ENCODE peak calls at places on chromosomes 3 and 15, in eight cellular contexts. One of them, this sample, is unnamed.

GRCh38 chr3:122188758-122189157 is 5.3 kb downstream of the CASR start:
- DNase-seq in activated B cell treated with CpG ODN at 0.5 μM for 24 hours: no peak
- DNase-seq in fibroblast of pulmonary artery: no peak
- DNase-seq in GM06990: no peak
- DNase-seq in K562: no peak
- DNase-seq in endothelial cell of umbilical vein: no peak
- DNase-seq in glutamatergic neuron: no peak
- DNase-seq in dorsolateral prefrontal cortex: no peak
- DNase-seq in this sample: no peak

GRCh38 chr3:46716461-46717441 is 918 bp downstream of the PRSS50 start:
- DNase-seq in K562: no peak
- DNase-seq in glutamatergic neuron: no peak
- DNase-seq in GM06990: no peak
- DNase-seq in endothelial cell of umbilical vein: no peak
- DNase-seq in fibroblast of pulmonary artery: no peak
- DNase-seq in activated B cell treated with CpG ODN at 0.5 μM for 24 hours: no peak
- DNase-seq in dorsolateral prefrontal cortex: peak; percentile 1
- DNase-seq in this sample: no peak

GRCh38 chr15:89087066-89087829 is 1.0 kb upstream of the ABHD2 start:
- DNase-seq in GM06990: no peak
- DNase-seq in fibroblast of pulmonary artery: no peak
- DNase-seq in K562: no peak
- DNase-seq in endothelial cell of umbilical vein: no peak
- DNase-seq in glutamatergic neuron: no peak
- DNase-seq in dorsolateral prefrontal cortex: no peak
- DNase-seq in activated B cell treated with CpG ODN at 0.5 μM for 24 hours: no peak
- DNase-seq in this sample: no peak

GRCh38 chr3:101509811-101510210 is 3.2 kb downstream of the SENP7 start:
- DNase-seq in endothelial cell of umbilical vein: peak; percentile 19
- DNase-seq in K562: no peak
- DNase-seq in fibroblast of pulmonary artery: peak; percentile 47
- DNase-seq in dorsolateral prefrontal cortex: no peak
- DNase-seq in activated B cell treated with CpG ODN at 0.5 μM for 24 hours: no peak
- DNase-seq in GM06990: no peak
- DNase-seq in glutamatergic neuron: no peak
- DNase-seq in this sample: no peak

GRCh38 chr3:15493436-15493835 is 28.1 kb downstream of the COLQ start:
- DNase-seq in glutamatergic neuron: no peak
- DNase-seq in activated B cell treated with CpG ODN at 0.5 μM for 24 hours: no peak
- DNase-seq in GM06990: no peak
- DNase-seq in fibroblast of pulmonary artery: no peak
- DNase-seq in dorsolateral prefrontal cortex: no peak
- DNase-seq in endothelial cell of umbilical vein: no peak
- DNase-seq in K562: no peak
- DNase-seq in this sample: no peak

GRCh38 chr3:172228041-172228440 is 188.7 kb downstream of the FNDC3B start:
- DNase-seq in GM06990: no peak
- DNase-seq in glutamatergic neuron: no peak
- DNase-seq in dorsolateral prefrontal cortex: no peak
- DNase-seq in endothelial cell of umbilical vein: no peak
- DNase-seq in K562: no peak
- DNase-seq in activated B cell treated with CpG ODN at 0.5 μM for 24 hours: no peak
- DNase-seq in fibroblast of pulmonary artery: no peak
- DNase-seq in this sample: no peak

GRCh38 chr15:33467816-33468163 is 157.0 kb downstream of the RYR3 start:
- DNase-seq in K562: no peak
- DNase-seq in glutamatergic neuron: no peak
- DNase-seq in GM06990: no peak
- DNase-seq in endothelial cell of umbilical vein: no peak
- DNase-seq in activated B cell treated with CpG ODN at 0.5 μM for 24 hours: no peak
- DNase-seq in fibroblast of pulmonary artery: no peak
- DNase-seq in dorsolateral prefrontal cortex: no peak
- DNase-seq in this sample: no peak

GRCh38 chr3:64266983-64267382 is 41.7 kb upstream of the PRICKLE2 start:
- DNase-seq in activated B cell treated with CpG ODN at 0.5 μM for 24 hours: no peak
- DNase-seq in dorsolateral prefrontal cortex: no peak
- DNase-seq in endothelial cell of umbilical vein: no peak
- DNase-seq in GM06990: no peak
- DNase-seq in glutamatergic neuron: no peak
- DNase-seq in fibroblast of pulmonary artery: peak; percentile 42
- DNase-seq in K562: no peak
- DNase-seq in this sample: no peak

GRCh38 chr15:47376190-47376589 is 341.1 kb upstream of the SEMA6D start:
- DNase-seq in endothelial cell of umbilical vein: no peak
- DNase-seq in fibroblast of pulmonary artery: no peak
- DNase-seq in GM06990: no peak
- DNase-seq in K562: no peak
- DNase-seq in glutamatergic neuron: no peak
- DNase-seq in activated B cell treated with CpG ODN at 0.5 μM for 24 hours: no peak
- DNase-seq in dorsolateral prefrontal cortex: no peak
- DNase-seq in this sample: no peak

GRCh38 chr3:125123906-125124305 is 68.1 kb upstream of the HEG1 start:
- DNase-seq in fibroblast of pulmonary artery: peak; percentile 89
- DNase-seq in GM06990: no peak
- DNase-seq in K562: no peak
- DNase-seq in glutamatergic neuron: no peak
- DNase-seq in activated B cell treated with CpG ODN at 0.5 μM for 24 hours: no peak
- DNase-seq in dorsolateral prefrontal cortex: no peak
- DNase-seq in endothelial cell of umbilical vein: no peak
- DNase-seq in this sample: no peak

GRCh38 chr3:140188285-140188684 is 253.3 kb downstream of the CLSTN2 start:
- DNase-seq in fibroblast of pulmonary artery: no peak
- DNase-seq in endothelial cell of umbilical vein: no peak
- DNase-seq in activated B cell treated with CpG ODN at 0.5 μM for 24 hours: no peak
- DNase-seq in glutamatergic neuron: no peak
- DNase-seq in K562: no peak
- DNase-seq in dorsolateral prefrontal cortex: no peak
- DNase-seq in GM06990: no peak
- DNase-seq in this sample: no peak

GRCh38 chr3:197989651-197990050 is 29.6 kb downstream of the LMLN start:
- DNase-seq in K562: no peak
- DNase-seq in activated B cell treated with CpG ODN at 0.5 μM for 24 hours: no peak
- DNase-seq in dorsolateral prefrontal cortex: no peak
- DNase-seq in fibroblast of pulmonary artery: no peak
- DNase-seq in glutamatergic neuron: no peak
- DNase-seq in endothelial cell of umbilical vein: no peak
- DNase-seq in GM06990: no peak
- DNase-seq in this sample: no peak

GRCh38 chr3:177338697-177339219 is 141.5 kb upstream of the TBL1XR1 start:
- DNase-seq in fibroblast of pulmonary artery: peak; percentile 85
- DNase-seq in activated B cell treated with CpG ODN at 0.5 μM for 24 hours: no peak
- DNase-seq in K562: peak; percentile 91
- DNase-seq in endothelial cell of umbilical vein: peak; percentile 52
- DNase-seq in GM06990: no peak
- DNase-seq in glutamatergic neuron: no peak
- DNase-seq in dorsolateral prefrontal cortex: no peak
- DNase-seq in this sample: no peak

GRCh38 chr3:154304936-154305335 is 19.4 kb downstream of the DHX36 start:
- DNase-seq in fibroblast of pulmonary artery: no peak
- DNase-seq in activated B cell treated with CpG ODN at 0.5 μM for 24 hours: no peak
- DNase-seq in endothelial cell of umbilical vein: no peak
- DNase-seq in K562: no peak
- DNase-seq in glutamatergic neuron: no peak
- DNase-seq in GM06990: no peak
- DNase-seq in dorsolateral prefrontal cortex: no peak
- DNase-seq in this sample: no peak

GRCh38 chr3:123083446-123084124 is 16.8 kb downstream of the PDIA5 start:
- DNase-seq in GM06990: no peak
- DNase-seq in glutamatergic neuron: no peak
- DNase-seq in dorsolateral prefrontal cortex: no peak
- DNase-seq in endothelial cell of umbilical vein: peak; percentile 53
- DNase-seq in fibroblast of pulmonary artery: peak; percentile 85
- DNase-seq in activated B cell treated with CpG ODN at 0.5 μM for 24 hours: no peak
- DNase-seq in K562: no peak
- DNase-seq in this sample: no peak

GRCh38 chr15:98485451-98485850 is 162.9 kb upstream of the IGF1R start:
- DNase-seq in glutamatergic neuron: no peak
- DNase-seq in activated B cell treated with CpG ODN at 0.5 μM for 24 hours: no peak
- DNase-seq in K562: no peak
- DNase-seq in GM06990: no peak
- DNase-seq in endothelial cell of umbilical vein: no peak
- DNase-seq in fibroblast of pulmonary artery: no peak
- DNase-seq in dorsolateral prefrontal cortex: no peak
- DNase-seq in this sample: no peak
- TF ChIP-seq CTCF in glutamatergic neuron: no peak
- TF ChIP-seq CTCF in activated B cell treated with CpG ODN at 0.5 μM for 24 hours: no peak
- TF ChIP-seq CTCF in K562: no peak
- TF ChIP-seq CTCF in GM06990: no peak
- TF ChIP-seq CTCF in endothelial cell of umbilical vein: no peak
- TF ChIP-seq CTCF in fibroblast of pulmonary artery: no peak
- TF ChIP-seq CTCF in dorsolateral prefrontal cortex: no peak
- TF ChIP-seq CTCF in this sample: no peak

DNA sequence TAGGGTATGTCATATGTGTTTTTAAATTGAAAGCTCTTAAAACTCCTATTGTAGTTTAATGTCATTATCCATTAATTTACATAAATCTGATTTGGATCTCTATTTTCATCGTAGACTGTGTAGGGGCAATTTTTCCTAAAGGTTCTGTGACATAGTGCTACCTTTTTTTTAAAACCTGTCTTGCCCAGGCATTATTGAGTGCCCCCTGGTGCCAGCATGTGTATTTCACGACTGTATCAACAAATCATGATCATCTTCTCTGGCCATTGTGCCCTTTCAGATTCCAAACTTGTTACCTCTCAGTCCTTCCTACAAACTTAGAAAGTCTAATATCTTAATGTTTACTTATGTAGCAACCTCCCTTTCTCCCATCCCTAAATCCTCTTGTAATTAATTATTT is 97.2 kb upstream of the FLNB start:
- DNase-seq in K562: no peak
- DNase-seq in fibroblast of pulmonary artery: peak; percentile 38
- DNase-seq in endothelial cell of umbilical vein: peak; percentile 43
- DNase-seq in activated B cell treated with CpG ODN at 0.5 μM for 24 hours: no peak
- DNase-seq in glutamatergic neuron: no peak
- DNase-seq in GM06990: no peak
- DNase-seq in dorsolateral prefrontal cortex: no peak
- DNase-seq in this sample: no peak
- TF ChIP-seq CTCF in K562: no peak
- TF ChIP-seq CTCF in fibroblast of pulmonary artery: peak; percentile 51
- TF ChIP-seq CTCF in endothelial cell of umbilical vein: peak; percentile 45
- TF ChIP-seq CTCF in activated B cell treated with CpG ODN at 0.5 μM for 24 hours: no peak
- TF ChIP-seq CTCF in glutamatergic neuron: peak; percentile 34
- TF ChIP-seq CTCF in GM06990: peak; percentile 53
- TF ChIP-seq CTCF in dorsolateral prefrontal cortex: peak; percentile 24
- TF ChIP-seq CTCF in this sample: peak; percentile 60

GRCh38 chr15:52784799-52785671 is 5.1 kb downstream of the ONECUT1 start:
- DNase-seq in glutamatergic neuron: peak; percentile 77
- DNase-seq in endothelial cell of umbilical vein: no peak
- DNase-seq in GM06990: no peak
- DNase-seq in dorsolateral prefrontal cortex: no peak
- DNase-seq in activated B cell treated with CpG ODN at 0.5 μM for 24 hours: no peak
- DNase-seq in K562: no peak
- DNase-seq in fibroblast of pulmonary artery: no peak
- DNase-seq in this sample: no peak

GRCh38 chr15:52785672-52786406 is 4.3 kb downstream of the ONECUT1 start:
- DNase-seq in GM06990: no peak
- DNase-seq in K562: no peak
- DNase-seq in activated B cell treated with CpG ODN at 0.5 μM for 24 hours: no peak
- DNase-seq in dorsolateral prefrontal cortex: no peak
- DNase-seq in fibroblast of pulmonary artery: no peak
- DNase-seq in glutamatergic neuron: peak; percentile 52
- DNase-seq in endothelial cell of umbilical vein: no peak
- DNase-seq in this sample: no peak

GRCh38 chr15:52783191-52783829 is 6.8 kb downstream of the ONECUT1 start:
- DNase-seq in dorsolateral prefrontal cortex: no peak
- DNase-seq in GM06990: no peak
- DNase-seq in fibroblast of pulmonary artery: peak; percentile 24
- DNase-seq in activated B cell treated with CpG ODN at 0.5 μM for 24 hours: no peak
- DNase-seq in K562: no peak
- DNase-seq in endothelial cell of umbilical vein: peak; percentile 33
- DNase-seq in glutamatergic neuron: no peak
- DNase-seq in this sample: no peak

GRCh38 chr15:52782514-52782913 is 7.6 kb downstream of the ONECUT1 start:
- DNase-seq in fibroblast of pulmonary artery: no peak
- DNase-seq in GM06990: no peak
- DNase-seq in endothelial cell of umbilical vein: no peak
- DNase-seq in activated B cell treated with CpG ODN at 0.5 μM for 24 hours: no peak
- DNase-seq in K562: no peak
- DNase-seq in glutamatergic neuron: no peak
- DNase-seq in dorsolateral prefrontal cortex: no peak
- DNase-seq in this sample: no peak

DNA sequence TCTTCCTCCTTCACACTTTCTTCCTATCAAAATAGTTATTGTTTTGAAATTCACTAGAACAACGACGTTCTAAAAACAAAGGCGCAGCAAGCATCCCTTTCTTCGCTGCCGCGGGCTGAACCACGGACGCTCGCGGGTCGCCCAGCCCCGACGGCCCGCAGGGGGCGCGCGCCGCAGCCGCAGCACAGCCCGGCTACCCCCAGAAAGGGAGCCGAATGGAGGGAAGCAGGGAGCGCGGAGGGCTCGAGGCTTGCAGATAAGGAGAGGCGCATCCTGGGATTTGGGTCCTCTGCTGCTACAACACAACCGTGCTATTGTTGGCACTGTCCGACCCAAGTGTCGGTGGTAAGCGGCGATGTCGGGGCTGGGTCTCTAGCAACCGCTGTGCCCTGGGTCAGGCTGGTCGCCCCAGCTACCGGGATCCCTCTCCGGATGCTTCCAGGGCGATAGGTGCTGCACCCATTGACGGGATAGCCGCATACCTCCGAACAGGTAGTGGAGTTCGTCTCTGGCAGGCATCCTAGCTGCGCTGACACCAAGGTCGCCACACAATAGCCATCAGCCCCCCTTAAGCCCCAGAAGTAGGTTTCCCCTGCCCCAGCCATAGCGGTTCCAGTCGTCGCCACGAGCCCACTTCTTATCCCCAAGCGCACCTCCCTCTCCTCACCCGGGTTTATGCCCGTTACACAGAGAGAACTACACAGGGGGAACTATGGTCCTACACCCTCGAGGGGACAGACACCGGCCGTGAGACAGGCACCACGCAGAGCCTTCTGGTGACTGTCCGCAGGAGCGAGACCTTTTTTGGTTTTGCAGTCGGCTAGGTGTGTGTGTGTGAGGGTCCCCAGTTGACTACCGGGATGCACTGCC is 6.0 kb downstream of the ONECUT1 start:
- DNase-seq in glutamatergic neuron: peak; percentile 90
- DNase-seq in dorsolateral prefrontal cortex: no peak
- DNase-seq in fibroblast of pulmonary artery: no peak
- DNase-seq in K562: peak; percentile 32
- DNase-seq in activated B cell treated with CpG ODN at 0.5 μM for 24 hours: peak; percentile 39
- DNase-seq in GM06990: peak; percentile 52
- DNase-seq in endothelial cell of umbilical vein: peak; percentile 17
- DNase-seq in this sample: no peak
- TF ChIP-seq CTCF in glutamatergic neuron: peak; percentile 88
- TF ChIP-seq CTCF in dorsolateral prefrontal cortex: peak; percentile 71
- TF ChIP-seq CTCF in fibroblast of pulmonary artery: no peak
- TF ChIP-seq CTCF in K562: peak; percentile 56
- TF ChIP-seq CTCF in activated B cell treated with CpG ODN at 0.5 μM for 24 hours: no peak
- TF ChIP-seq CTCF in GM06990: peak; percentile 31
- TF ChIP-seq CTCF in endothelial cell of umbilical vein: peak; percentile 61
- TF ChIP-seq CTCF in this sample: peak; percentile 43

DNA sequence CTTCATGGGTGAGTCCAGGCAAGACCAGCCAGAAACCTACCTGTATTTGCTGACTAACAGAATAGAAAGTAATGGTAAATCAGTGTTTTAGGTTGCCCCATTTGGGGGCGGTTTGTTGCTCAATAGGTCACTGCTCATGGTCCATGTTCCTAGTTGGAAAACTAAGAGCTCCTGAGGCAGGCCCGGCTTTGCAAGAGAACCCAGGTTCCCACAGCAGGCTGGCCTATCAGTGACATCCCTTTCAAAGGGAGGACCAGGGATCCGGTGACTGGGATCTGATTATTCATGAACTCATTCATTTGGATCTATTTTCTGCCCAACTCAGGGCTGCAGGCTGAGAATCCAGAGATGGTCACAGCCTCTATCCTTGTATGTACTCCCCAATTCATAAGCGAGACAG is 163.9 kb downstream of the WNT7A start:
- DNase-seq in K562: no peak
- DNase-seq in dorsolateral prefrontal cortex: no peak
- DNase-seq in GM06990: no peak
- DNase-seq in fibroblast of pulmonary artery: no peak
- DNase-seq in endothelial cell of umbilical vein: no peak
- DNase-seq in glutamatergic neuron: no peak
- DNase-seq in activated B cell treated with CpG ODN at 0.5 μM for 24 hours: no peak
- DNase-seq in this sample: no peak
- TF ChIP-seq CTCF in K562: no peak
- TF ChIP-seq CTCF in dorsolateral prefrontal cortex: no peak
- TF ChIP-seq CTCF in GM06990: no peak
- TF ChIP-seq CTCF in fibroblast of pulmonary artery: no peak
- TF ChIP-seq CTCF in endothelial cell of umbilical vein: no peak
- TF ChIP-seq CTCF in glutamatergic neuron: no peak
- TF ChIP-seq CTCF in activated B cell treated with CpG ODN at 0.5 μM for 24 hours: no peak
- TF ChIP-seq CTCF in this sample: no peak